ENCODE peak calls at places on chromosomes 4 and X, in four cellular contexts. W, X, M and O are unnamed samples.

GRCh38 chrX:153781428-153782047 is 697 bp downstream of the SRPK3 start:
- DNase-seq in M (peak), W (no peak), X (no peak), O (no peak)

GRCh38 chr4:38115601-38116000 is 155.4 kb downstream of the PTTG2 start:
- DNase-seq in W (no peak), M (no peak), X (no peak), O (no peak)

GRCh38 chr4:84146300-84146942 is 352.7 kb downstream of the NKX6-1 start:
- DNase-seq in M (no peak), W (peak), X (no peak), O (no peak)

GRCh38 chrX:17397074-17397473 is 22.1 kb downstream of the NHS start:
- DNase-seq in X (no peak), M (no peak), W (no peak), O (no peak)

GRCh38 chrX:107565916-107566602 is 62.3 kb upstream of the PRPS1 start:
- DNase-seq in M (peak), X (no peak), W (peak), O (no peak)

GRCh38 chr4:101288365-101289145 is 58.8 kb downstream of the PPP3CA start:
- DNase-seq in M (no peak), X (no peak), W (no peak), O (no peak)

GRCh38 chr4:70958681-70959080 is 34.8 kb upstream of the DCK start:
- DNase-seq in M (no peak), X (no peak), W (no peak), O (no peak)

GRCh38 chr4:87058272-87059073 is 123.7 kb downstream of the AFF1 start:
- DNase-seq in X (no peak), W (peak), M (peak), O (peak)

GRCh38 chr4:120680647-120681228 is 241.8 kb downstream of the PRDM5 start:
- DNase-seq in X (no peak), M (no peak), W (peak), O (no peak)

GRCh38 chr4:15963001-15963451 is at the start of gene FGFBP2:
- DNase-seq in W (peak), M (no peak), X (peak), O (peak)

GRCh38 chr4:154030747-154031146 is 241.9 kb upstream of the SFRP2 start:
- DNase-seq in M (no peak), W (no peak), X (no peak), O (no peak)

GRCh38 chr4:184961693-184962092 is 56.6 kb upstream of the HELT start:
- DNase-seq in M (no peak), X (no peak), W (no peak), O (no peak)

GRCh38 chrX:41912922-41913321 is 10.4 kb downstream of the CASK start:
- DNase-seq in W (no peak), M (no peak), X (no peak), O (no peak)

GRCh38 chr4:119057417-119057816 is 78.2 kb upstream of the MYOZ2 start:
- DNase-seq in M (no peak), W (no peak), X (no peak), O (no peak)

GRCh38 chrX:6291444-6291843 is 62.8 kb upstream of the NLGN4X start:
- DNase-seq in M (no peak), X (no peak), W (no peak), O (no peak)

GRCh38 chr4:7929530-7929951 is 10.1 kb downstream of the AFAP1 start:
- DNase-seq in M (no peak), X (no peak), W (no peak), O (no peak)

GRCh38 chr4:156505341-156505955 is 466.2 kb downstream of the PDGFC start:
- DNase-seq in X (no peak), W (peak), M (no peak), O (no peak)

GRCh38 chr4:45063701-45064100 is 337.3 kb upstream of the GNPDA2 start:
- DNase-seq in M (no peak), X (no peak), W (no peak), O (no peak)

GRCh38 chrX:12339921-12340320 is 201.6 kb downstream of the FRMPD4 start:
- DNase-seq in X (no peak), W (no peak), M (no peak), O (no peak)

GRCh38 chrX:134246282-134246681 is 9.3 kb downstream of the CCDC160 start:
- DNase-seq in X (no peak), W (peak), M (no peak), O (no peak)

GRCh38 chr4:188680667-188681063 is 541.4 kb downstream of the TRIML1 start:
- DNase-seq in W (no peak), M (no peak), X (no peak), O (no peak)

GRCh38 chr4:30716158-30716557 is 4.0 kb upstream of the PCDH7 start:
- DNase-seq in M (no peak), X (no peak), W (no peak), O (no peak)

GRCh38 chr4:178105223-178105622 is 663.0 kb upstream of the AGA start:
- DNase-seq in X (no peak), M (no peak), W (no peak), O (no peak)

GRCh38 chrX:140723251-140723650 is 13.7 kb downstream of the LINC00632 start:
- DNase-seq in M (no peak), X (no peak), W (no peak), O (no peak)

GRCh38 chr4:106358899-106359298 is 9.7 kb downstream of the GIMD1 start:
- DNase-seq in W (no peak), X (no peak), M (no peak), O (no peak)

GRCh38 chr4:137370699-137371098 is 161.6 kb downstream of the PCDH18 start:
- DNase-seq in W (no peak), X (no peak), M (no peak), O (no peak)

GRCh38 chrX:69149466-69150293 is 15.6 kb downstream of the PJA1 start:
- DNase-seq in M (no peak), W (no peak), X (no peak), O (no peak)

GRCh38 chrX:27890611-27891010 is 82.8 kb downstream of the MAGEB10 start:
- DNase-seq in X (no peak), W (no peak), M (no peak), O (no peak)

GRCh38 chrX:106415276-106415895 is 196.4 kb upstream of the RADX start:
- DNase-seq in X (no peak), M (peak), W (peak), O (no peak)

GRCh38 chrX:104564921-104565703 is 887 bp upstream of the IL1RAPL2 start:
- DNase-seq in M (no peak), W (no peak), X (no peak), O (no peak)

GRCh38 chr4:167234388-167234881 is at the start of gene SPOCK3:
- DNase-seq in W (peak), X (no peak), M (peak), O (no peak)

GRCh38 chr4:84585276-84585675 is 2.3 kb downstream of the CDS1 start:
- DNase-seq in X (no peak), W (no peak), M (no peak), O (no peak)

GRCh38 chr4:1245481-1246051 is 3.4 kb downstream of the CTBP1 start:
- DNase-seq in X (no peak), W (no peak), M (no peak), O (no peak)

GRCh38 chrX:9326369-9326768 is 138.5 kb upstream of the TBL1X start:
- DNase-seq in X (no peak), M (no peak), W (no peak), O (no peak)

GRCh38 chr4:178271386-178271785 is 829.1 kb upstream of the AGA start:
- DNase-seq in M (no peak), W (no peak), X (no peak), O (no peak)

GRCh38 chr4:38717604-38718003 is 53.6 kb downstream of the KLF3 start:
- DNase-seq in W (no peak), X (no peak), M (no peak), O (no peak)